ENCODE peak calls at places on chromosomes 11 and 22, in eight cellular contexts. One of them, this sample, is unnamed. For H3K9me3, the result is how much of the 10 kb centered on the place peaks cover.

GRCh38 chr11:119540370-119541125 is 117.6 kb upstream of the THY1 start:
- DNase-seq in endothelial cell of umbilical vein: no peak
- DNase-seq in upper lobe of left lung: no peak
- DNase-seq in suprapubic skin: no peak
- DNase-seq in spleen: peak
- DNase-seq in Panc1: no peak
- DNase-seq in sigmoid colon: no peak
- DNase-seq in HCT116: no peak
- DNase-seq in this sample: peak

GRCh38 chr11:36278531-36279245 is 10.5 kb downstream of the COMMD9 start:
- DNase-seq in sigmoid colon: no peak
- DNase-seq in Panc1: no peak
- DNase-seq in spleen: no peak
- DNase-seq in HCT116: no peak
- DNase-seq in upper lobe of left lung: no peak
- DNase-seq in endothelial cell of umbilical vein: no peak
- DNase-seq in suprapubic skin: no peak
- DNase-seq in this sample: no peak

GRCh38 chr22:28174509-28174908 is 255.5 kb upstream of the PITPNB start:
- DNase-seq in endothelial cell of umbilical vein: no peak
- DNase-seq in sigmoid colon: no peak
- DNase-seq in suprapubic skin: no peak
- DNase-seq in Panc1: no peak
- DNase-seq in upper lobe of left lung: no peak
- DNase-seq in HCT116: no peak
- DNase-seq in spleen: no peak
- DNase-seq in this sample: no peak

GRCh38 chr22:37091986-37092385 is 17.5 kb downstream of the TMPRSS6 start:
- DNase-seq in suprapubic skin: no peak
- DNase-seq in HCT116: no peak
- DNase-seq in Panc1: no peak
- DNase-seq in endothelial cell of umbilical vein: no peak
- DNase-seq in sigmoid colon: no peak
- DNase-seq in upper lobe of left lung: peak
- DNase-seq in spleen: no peak
- DNase-seq in this sample: no peak

GRCh38 chr11:8066036-8066910 is 14.7 kb upstream of the TUB start:
- DNase-seq in endothelial cell of umbilical vein: no peak
- DNase-seq in Panc1: no peak
- DNase-seq in suprapubic skin: no peak
- DNase-seq in HCT116: no peak
- DNase-seq in spleen: peak
- DNase-seq in upper lobe of left lung: no peak
- DNase-seq in sigmoid colon: peak
- DNase-seq in this sample: no peak

GRCh38 chr11:118287006-118287405 is 17.5 kb upstream of the CD3E start:
- DNase-seq in upper lobe of left lung: no peak
- DNase-seq in suprapubic skin: no peak
- DNase-seq in endothelial cell of umbilical vein: no peak
- DNase-seq in spleen: no peak
- DNase-seq in HCT116: no peak
- DNase-seq in Panc1: no peak
- DNase-seq in sigmoid colon: no peak
- DNase-seq in this sample: no peak

GRCh38 chr11:17596711-17597110 is 49.7 kb downstream of the OTOG start:
- DNase-seq in suprapubic skin: peak
- DNase-seq in sigmoid colon: peak
- DNase-seq in HCT116: no peak
- DNase-seq in upper lobe of left lung: peak
- DNase-seq in Panc1: no peak
- DNase-seq in endothelial cell of umbilical vein: no peak
- DNase-seq in spleen: peak
- DNase-seq in this sample: no peak

GRCh38 chr22:49629586-49630447 is 197.9 kb downstream of the BRD1 start:
- DNase-seq in suprapubic skin: no peak
- DNase-seq in upper lobe of left lung: no peak
- DNase-seq in HCT116: no peak
- DNase-seq in sigmoid colon: no peak
- DNase-seq in spleen: peak
- DNase-seq in endothelial cell of umbilical vein: no peak
- DNase-seq in Panc1: no peak
- DNase-seq in this sample: no peak

GRCh38 chr11:61885166-61885778 is 6.1 kb downstream of the FADS3 start:
- DNase-seq in Panc1: no peak
- DNase-seq in spleen: no peak
- DNase-seq in sigmoid colon: no peak
- DNase-seq in suprapubic skin: no peak
- DNase-seq in upper lobe of left lung: no peak
- DNase-seq in endothelial cell of umbilical vein: no peak
- DNase-seq in HCT116: no peak
- DNase-seq in this sample: no peak

GRCh38 chr11:14117632-14118031 is 155.1 kb downstream of the SPON1 start:
- DNase-seq in endothelial cell of umbilical vein: no peak
- DNase-seq in upper lobe of left lung: no peak
- DNase-seq in sigmoid colon: no peak
- DNase-seq in suprapubic skin: no peak
- DNase-seq in spleen: no peak
- DNase-seq in HCT116: no peak
- DNase-seq in Panc1: no peak
- DNase-seq in this sample: no peak
- TF ChIP-seq POLR2AphosphoS5 in endothelial cell of umbilical vein: no peak
- TF ChIP-seq POLR2AphosphoS5 in upper lobe of left lung: no peak
- TF ChIP-seq POLR2AphosphoS5 in sigmoid colon: no peak
- TF ChIP-seq POLR2AphosphoS5 in suprapubic skin: no peak
- TF ChIP-seq POLR2AphosphoS5 in spleen: no peak
- TF ChIP-seq POLR2AphosphoS5 in HCT116: no peak
- TF ChIP-seq POLR2AphosphoS5 in Panc1: no peak
- TF ChIP-seq POLR2AphosphoS5 in this sample: no peak

GRCh38 chr22:39661842-39662676 is 91.5 kb downstream of the CACNA1I start:
- DNase-seq in suprapubic skin: no peak
- DNase-seq in endothelial cell of umbilical vein: no peak
- DNase-seq in upper lobe of left lung: no peak
- DNase-seq in sigmoid colon: no peak
- DNase-seq in spleen: peak
- DNase-seq in Panc1: no peak
- DNase-seq in HCT116: no peak
- DNase-seq in this sample: no peak
- H3K9me3 ChIP-seq in suprapubic skin: under half
- H3K9me3 ChIP-seq in endothelial cell of umbilical vein: under half
- H3K9me3 ChIP-seq in upper lobe of left lung: under half
- H3K9me3 ChIP-seq in sigmoid colon: under half
- H3K9me3 ChIP-seq in spleen: under half
- H3K9me3 ChIP-seq in Panc1: under half
- H3K9me3 ChIP-seq in HCT116: under half
- H3K9me3 ChIP-seq in this sample: under half

GRCh38 chr11:10285148-10285802 is 8.7 kb downstream of the SBF2 start:
- DNase-seq in HCT116: no peak
- DNase-seq in spleen: no peak
- DNase-seq in suprapubic skin: no peak
- DNase-seq in sigmoid colon: no peak
- DNase-seq in endothelial cell of umbilical vein: no peak
- DNase-seq in Panc1: no peak
- DNase-seq in upper lobe of left lung: no peak
- DNase-seq in this sample: no peak
- TF ChIP-seq POLR2AphosphoS5 in HCT116: no peak
- TF ChIP-seq POLR2AphosphoS5 in spleen: peak
- TF ChIP-seq POLR2AphosphoS5 in suprapubic skin: no peak
- TF ChIP-seq POLR2AphosphoS5 in sigmoid colon: no peak
- TF ChIP-seq POLR2AphosphoS5 in endothelial cell of umbilical vein: no peak
- TF ChIP-seq POLR2AphosphoS5 in Panc1: no peak
- TF ChIP-seq POLR2AphosphoS5 in upper lobe of left lung: peak
- TF ChIP-seq POLR2AphosphoS5 in this sample: no peak

DNA sequence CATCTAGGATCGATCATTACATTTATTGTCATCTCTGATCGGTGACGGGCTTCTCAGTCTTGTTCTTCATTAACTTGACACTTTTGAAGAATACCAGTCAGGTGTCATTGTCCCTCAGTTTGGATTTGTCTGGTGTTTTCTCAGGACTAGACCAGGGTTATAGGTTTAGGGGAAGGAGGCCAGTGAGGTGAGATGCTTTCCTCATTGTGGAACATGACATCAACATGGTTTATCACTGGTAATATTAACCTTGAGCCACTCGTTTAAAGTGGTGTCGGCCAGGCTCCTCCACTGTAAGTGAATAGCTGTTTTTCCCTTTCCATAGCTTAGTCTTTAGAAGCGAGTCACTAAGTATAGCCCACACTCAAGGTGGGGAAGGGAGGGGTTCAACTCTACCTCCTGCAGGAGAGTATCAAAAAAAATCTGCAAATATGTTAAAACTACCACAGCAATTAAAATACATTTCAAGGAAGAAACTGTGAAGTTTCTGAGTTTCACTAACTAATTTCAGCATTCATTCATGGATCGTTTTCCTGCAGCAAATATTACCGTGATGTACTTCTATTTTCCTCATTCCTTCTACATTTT is 42.0 kb downstream of the KCNQ1OT1 start:
- DNase-seq in suprapubic skin: no peak
- DNase-seq in HCT116: no peak
- DNase-seq in sigmoid colon: no peak
- DNase-seq in spleen: no peak
- DNase-seq in upper lobe of left lung: no peak
- DNase-seq in endothelial cell of umbilical vein: no peak
- DNase-seq in Panc1: no peak
- DNase-seq in this sample: no peak
- H3K9me3 ChIP-seq in suprapubic skin: under half
- H3K9me3 ChIP-seq in HCT116: under half
- H3K9me3 ChIP-seq in sigmoid colon: under half
- H3K9me3 ChIP-seq in spleen: under half
- H3K9me3 ChIP-seq in upper lobe of left lung: under half
- H3K9me3 ChIP-seq in endothelial cell of umbilical vein: under half
- H3K9me3 ChIP-seq in Panc1: under half
- H3K9me3 ChIP-seq in this sample: under half

DNA sequence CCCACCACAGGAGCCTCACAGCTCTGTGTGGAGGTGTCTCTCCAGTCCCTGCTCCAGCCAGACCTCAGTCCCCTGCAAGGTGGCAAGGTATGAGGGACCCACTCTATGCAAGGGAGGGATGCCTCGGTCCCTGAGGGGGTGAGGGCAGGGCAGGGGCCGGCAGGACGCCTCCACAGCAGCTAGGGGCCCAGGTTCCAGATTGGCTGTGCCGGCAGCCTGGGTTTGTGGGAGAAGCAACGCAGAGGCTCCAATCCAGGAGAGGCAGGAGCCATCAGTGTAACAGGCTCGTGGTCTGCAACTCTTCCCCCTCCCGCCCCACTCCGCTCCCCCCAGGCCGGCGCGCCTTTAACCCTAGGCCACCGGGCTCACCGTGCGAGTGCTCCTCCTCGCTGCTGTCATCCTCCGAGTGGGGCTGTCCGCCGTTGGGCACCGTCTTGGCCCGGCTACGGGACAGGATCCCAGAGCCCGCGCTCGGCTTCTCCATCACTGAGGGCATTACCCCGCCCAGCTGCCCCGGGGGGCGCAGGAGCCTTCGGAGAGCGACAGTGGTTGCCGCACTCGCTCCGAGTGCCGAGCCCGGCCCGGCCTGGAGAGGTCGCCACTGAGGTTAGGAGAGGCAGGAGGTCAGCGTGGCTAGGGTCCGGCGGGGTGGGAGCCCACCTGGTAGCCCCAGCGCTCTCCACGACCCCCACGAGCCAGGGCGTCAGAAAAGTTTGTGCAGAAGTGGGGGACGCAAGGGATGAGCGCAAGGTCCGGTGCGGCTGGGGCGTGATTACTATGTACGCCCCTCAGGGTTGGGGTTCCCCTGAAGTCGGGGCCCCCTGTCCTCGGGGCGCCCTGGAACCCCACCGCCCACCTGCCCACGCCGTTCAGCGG is 765 bp downstream of the RCOR2 start:
- DNase-seq in suprapubic skin: no peak
- DNase-seq in upper lobe of left lung: no peak
- DNase-seq in spleen: peak
- DNase-seq in HCT116: no peak
- DNase-seq in Panc1: no peak
- DNase-seq in sigmoid colon: no peak
- DNase-seq in endothelial cell of umbilical vein: no peak
- DNase-seq in this sample: no peak
- TF ChIP-seq POLR2AphosphoS5 in suprapubic skin: no peak
- TF ChIP-seq POLR2AphosphoS5 in upper lobe of left lung: no peak
- TF ChIP-seq POLR2AphosphoS5 in spleen: no peak
- TF ChIP-seq POLR2AphosphoS5 in HCT116: no peak
- TF ChIP-seq POLR2AphosphoS5 in Panc1: no peak
- TF ChIP-seq POLR2AphosphoS5 in sigmoid colon: no peak
- TF ChIP-seq POLR2AphosphoS5 in endothelial cell of umbilical vein: no peak
- TF ChIP-seq POLR2AphosphoS5 in this sample: no peak

DNA sequence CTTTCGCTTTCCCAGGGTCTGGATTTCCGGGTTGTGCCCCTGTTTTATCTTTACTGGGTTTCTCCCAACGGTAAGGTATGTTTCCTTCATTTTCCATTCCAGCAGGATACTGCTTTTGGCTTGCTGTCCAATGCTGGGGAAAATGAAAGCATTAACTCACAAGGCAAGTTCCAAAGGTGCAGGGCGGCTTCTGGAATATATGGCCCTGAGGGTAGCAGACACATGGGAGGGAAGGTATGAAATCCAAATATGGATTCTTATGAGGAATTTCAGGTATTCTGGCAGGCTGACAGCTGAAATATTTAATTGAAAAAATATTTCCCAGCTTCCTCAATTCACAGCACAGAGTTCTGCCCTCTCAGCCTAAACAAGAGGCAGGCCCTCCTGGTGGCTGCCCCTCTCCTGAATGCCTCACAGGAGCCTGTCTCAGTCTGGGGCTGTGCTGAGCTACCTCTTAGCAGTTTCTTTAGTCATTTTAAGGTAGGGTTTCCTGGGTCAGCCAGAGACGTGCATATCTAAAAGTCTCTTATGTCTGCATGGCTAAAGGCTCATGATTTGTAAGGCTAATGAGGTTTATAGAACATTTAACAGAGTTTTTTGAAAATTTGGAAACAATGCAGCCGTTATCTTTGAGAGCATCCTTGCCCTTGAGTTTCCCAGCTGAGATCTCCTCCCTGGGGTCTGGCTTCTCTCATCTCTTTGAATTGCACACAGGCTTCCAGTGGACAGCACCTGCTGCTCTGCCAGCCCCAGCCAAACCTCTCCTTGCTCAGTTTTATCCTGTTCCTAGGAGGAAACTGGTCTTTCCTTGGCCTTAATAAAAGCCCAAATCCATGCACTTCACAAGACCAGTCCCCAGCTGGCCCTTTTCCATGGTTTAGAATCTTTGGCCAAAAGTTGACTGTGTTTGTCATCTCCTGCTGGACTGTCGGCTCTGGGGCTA is 318.8 kb upstream of the B3GAT1 start:
- DNase-seq in spleen: no peak
- DNase-seq in sigmoid colon: no peak
- DNase-seq in endothelial cell of umbilical vein: no peak
- DNase-seq in Panc1: no peak
- DNase-seq in suprapubic skin: no peak
- DNase-seq in HCT116: no peak
- DNase-seq in upper lobe of left lung: no peak
- DNase-seq in this sample: no peak
- H3K9me3 ChIP-seq in spleen: under half
- H3K9me3 ChIP-seq in sigmoid colon: under half
- H3K9me3 ChIP-seq in endothelial cell of umbilical vein: under half
- H3K9me3 ChIP-seq in Panc1: under half
- H3K9me3 ChIP-seq in suprapubic skin: under half
- H3K9me3 ChIP-seq in HCT116: under half
- H3K9me3 ChIP-seq in upper lobe of left lung: under half
- H3K9me3 ChIP-seq in this sample: under half